ENCODE peak calls at places on chromosomes 4 and X, in four cellular contexts. One of them, this sample, is unnamed.

GRCh38 chr4:83947811-83948210 is 411.9 kb downstream of the GPAT3 start:
- DNase-seq in H7: peak; percentile 21
- DNase-seq in H9: no peak
- DNase-seq in psoas muscle: no peak
- DNase-seq in this sample: peak; percentile 79

GRCh38 chrX:152993933-152994332 is at the start of gene PNMA5:
- DNase-seq in H7: peak; percentile 17
- DNase-seq in H9: no peak
- DNase-seq in psoas muscle: no peak
- DNase-seq in this sample: no peak

GRCh38 chr4:147425019-147425418 is 55.9 kb upstream of the EDNRA start:
- DNase-seq in H7: no peak
- DNase-seq in H9: no peak
- DNase-seq in psoas muscle: no peak
- DNase-seq in this sample: no peak

GRCh38 chr4:28822163-28822562 is 1898.0 kb upstream of the PCDH7 start:
- DNase-seq in H7: no peak
- DNase-seq in H9: no peak
- DNase-seq in psoas muscle: no peak
- DNase-seq in this sample: no peak

GRCh38 chrX:41512394-41512793 is 65.3 kb downstream of the NYX start:
- DNase-seq in H7: no peak
- DNase-seq in H9: no peak
- DNase-seq in psoas muscle: no peak
- DNase-seq in this sample: no peak

GRCh38 chr4:115851918-115852766 is 738.7 kb upstream of the NDST4 start:
- DNase-seq in H7: peak; percentile 1
- DNase-seq in H9: peak; percentile 73
- DNase-seq in psoas muscle: no peak
- DNase-seq in this sample: peak; percentile 77

GRCh38 chr4:15331930-15332329 is 95.9 kb upstream of the C1QTNF7 start:
- DNase-seq in H7: no peak
- DNase-seq in H9: no peak
- DNase-seq in psoas muscle: no peak
- DNase-seq in this sample: peak; percentile 19

GRCh38 chr4:147596377-147596776 is 20.8 kb upstream of the TMEM184C start:
- DNase-seq in H7: no peak
- DNase-seq in H9: no peak
- DNase-seq in psoas muscle: no peak
- DNase-seq in this sample: no peak

GRCh38 chr4:8010618-8011017 is 71.0 kb upstream of the AFAP1 start:
- DNase-seq in H7: no peak
- DNase-seq in H9: no peak
- DNase-seq in psoas muscle: peak; percentile 65
- DNase-seq in this sample: peak; percentile 35

GRCh38 chrX:56382278-56382677 is 150.1 kb downstream of the KLF8 start:
- DNase-seq in H7: no peak
- DNase-seq in H9: no peak
- DNase-seq in psoas muscle: no peak
- DNase-seq in this sample: no peak

GRCh38 chr4:54371211-54371610 is 142.1 kb downstream of the PDGFRA start:
- DNase-seq in H7: no peak
- DNase-seq in H9: no peak
- DNase-seq in psoas muscle: no peak
- DNase-seq in this sample: no peak

GRCh38 chr4:76504613-76505465 is 69.8 kb downstream of the SHROOM3 start:
- DNase-seq in H7: peak; percentile 51
- DNase-seq in H9: no peak
- DNase-seq in psoas muscle: no peak
- DNase-seq in this sample: peak; percentile 21

GRCh38 chrX:47577901-47578300 is 4.3 kb upstream of the TIMP1 start:
- DNase-seq in H7: no peak
- DNase-seq in H9: no peak
- DNase-seq in psoas muscle: no peak
- DNase-seq in this sample: no peak

GRCh38 chrX:139851730-139852129 is 81.1 kb downstream of the ATP11C start:
- DNase-seq in H7: no peak
- DNase-seq in H9: no peak
- DNase-seq in psoas muscle: no peak
- DNase-seq in this sample: no peak